ENCODE peak calls at places on chromosomes 11 and 22, in seven cellular contexts. X, P, A, Z, G, J and O are unnamed samples.

GRCh38 chr11:1946812-1947480 is at the start of gene MRPL23:
- DNase-seq in X (peak; percentile 7), P (no peak), A (no peak), Z (no peak), G (no peak), J (no peak), O (no peak)

GRCh38 chr11:1087961-1088926 is 13.6 kb downstream of the MUC2 start:
- DNase-seq in X (peak; percentile 60), P (no peak), A (no peak), Z (peak; percentile 8), G (no peak), J (no peak), O (no peak)

GRCh38 chr11:31106326-31106725 is 263.2 kb downstream of the DCDC1 start:
- DNase-seq in X (no peak), P (no peak), A (no peak), Z (no peak), G (no peak), J (no peak), O (no peak)

GRCh38 chr11:117443269-117444186 is 115.9 kb downstream of the CEP164 start:
- DNase-seq in X (peak; percentile 35), P (no peak), A (no peak), Z (no peak), G (no peak), J (no peak), O (no peak)

GRCh38 chr11:96203567-96204365 is 139.2 kb downstream of the MAML2 start:
- DNase-seq in X (no peak), P (no peak), A (no peak), Z (no peak), G (no peak), J (no peak), O (no peak)

GRCh38 chr11:32527776-32528175 is 55.9 kb upstream of the EIF3M start:
- DNase-seq in X (no peak), P (no peak), A (no peak), Z (no peak), G (no peak), J (no peak), O (no peak)

GRCh38 chr11:63888170-63889086 is 28.5 kb downstream of the RCOR2 start:
- DNase-seq in X (peak; percentile 84), P (peak; percentile 87), A (peak; percentile 74), Z (peak; percentile 41), G (peak; percentile 58), J (peak; percentile 38), O (peak; percentile 16)

GRCh38 chr11:114080219-114080618 is 20.7 kb downstream of the ZBTB16 start:
- DNase-seq in X (no peak), P (no peak), A (no peak), Z (peak; percentile 75), G (no peak), J (no peak), O (no peak)

GRCh38 chr11:10899542-10899830 is 41.6 kb upstream of the ZBED5 start:
- DNase-seq in X (peak; percentile 43), P (peak; percentile 99), A (no peak), Z (no peak), G (peak; percentile 59), J (peak; percentile 99), O (peak; percentile 20)

GRCh38 chr22:36900225-36900624 is 13.2 kb upstream of the CSF2RB start:
- DNase-seq in X (no peak), P (no peak), A (no peak), Z (no peak), G (no peak), J (no peak), O (no peak)

GRCh38 chr22:36901411-36902142 is 11.9 kb upstream of the CSF2RB start:
- DNase-seq in X (peak; percentile 35), P (no peak), A (no peak), Z (no peak), G (no peak), J (no peak), O (no peak)

GRCh38 chr22:36902143-36902911 is 11.1 kb upstream of the CSF2RB start:
- DNase-seq in X (no peak), P (no peak), A (no peak), Z (peak; percentile 22), G (no peak), J (no peak), O (no peak)

GRCh38 chr22:36899498-36899897 is 13.9 kb upstream of the CSF2RB start:
- DNase-seq in X (no peak), P (no peak), A (no peak), Z (no peak), G (no peak), J (no peak), O (no peak)

GRCh38 chr22:36900880-36901279 is 12.5 kb upstream of the CSF2RB start:
- DNase-seq in X (no peak), P (no peak), A (no peak), Z (no peak), G (no peak), J (no peak), O (no peak)
- H3K4me3 ChIP-seq in X (no peak overlapping the region), P (no peak overlapping the region), A (no peak overlapping the region), Z (no peak overlapping the region), G (no peak overlapping the region), J (no peak overlapping the region), O (no peak overlapping the region)

GRCh38 chr22:37355174-37355573 is 72.1 kb downstream of the ELFN2 start:
- DNase-seq in X (no peak), P (no peak), A (no peak), Z (no peak), G (no peak), J (no peak), O (no peak)
- H3K4me1 ChIP-seq in X (no peaks in the 10 kb centered on the region), P (no peaks in the 10 kb centered on the region), A (no peaks in the 10 kb centered on the region), Z (no peaks in the 10 kb centered on the region), G (no peaks in the 10 kb centered on the region), J (no peaks in the 10 kb centered on the region), O (no peaks in the 10 kb centered on the region)

GRCh38 chr22:39238561-39238960 is 6.2 kb downstream of the PDGFB start:
- DNase-seq in X (no peak), P (no peak), A (no peak), Z (no peak), G (no peak), J (no peak), O (no peak)

GRCh38 chr22:39238966-39239510 is 5.7 kb downstream of the PDGFB start:
- DNase-seq in X (no peak), P (no peak), A (no peak), Z (no peak), G (no peak), J (no peak), O (no peak)

GRCh38 chr22:39238124-39238466 is 6.7 kb downstream of the PDGFB start:
- DNase-seq in X (no peak), P (no peak), A (no peak), Z (no peak), G (no peak), J (no peak), O (no peak)

GRCh38 chr22:39240841-39241631 is 3.7 kb downstream of the PDGFB start:
- DNase-seq in X (peak; percentile 73), P (peak; percentile 31), A (peak; percentile 78), Z (peak; percentile 80), G (no peak), J (no peak), O (no peak)

GRCh38 chr22:39239561-39240423 is 5.0 kb downstream of the PDGFB start:
- DNase-seq in X (peak; percentile 88), P (peak; percentile 81), A (peak; percentile 94), Z (peak; percentile 57), G (no peak), J (no peak), O (no peak)
- H3K27me3 ChIP-seq in X (peaks cover 77% of the 10 kb centered on the region), P (no peaks in the 10 kb centered on the region), A (no peaks in the 10 kb centered on the region), Z (no peaks in the 10 kb centered on the region), G (no peaks in the 10 kb centered on the region), J (no peaks in the 10 kb centered on the region), O (no peaks in the 10 kb centered on the region)

GRCh38 chr11:7436657-7437056 is 48.6 kb upstream of the OLFML1 start:
- DNase-seq in X (no peak), P (no peak), A (no peak), Z (no peak), G (no peak), J (no peak), O (no peak)

GRCh38 chr11:7437706-7438105 is 47.6 kb upstream of the OLFML1 start:
- DNase-seq in X (no peak), P (peak; percentile 6), A (no peak), Z (no peak), G (no peak), J (no peak), O (no peak)

GRCh38 chr11:7439921-7440320 is 45.4 kb upstream of the OLFML1 start:
- DNase-seq in X (no peak), P (peak; percentile 64), A (no peak), Z (no peak), G (no peak), J (no peak), O (no peak)

GRCh38 chr11:7430496-7430895 is 54.8 kb upstream of the OLFML1 start:
- DNase-seq in X (no peak), P (no peak), A (no peak), Z (no peak), G (no peak), J (no peak), O (no peak)

GRCh38 chr11:7436146-7436545 is 49.2 kb upstream of the OLFML1 start:
- DNase-seq in X (no peak), P (no peak), A (no peak), Z (no peak), G (no peak), J (no peak), O (no peak)
- H3K4me3 ChIP-seq in X (no peak overlapping the region), P (no peak overlapping the region), A (no peak overlapping the region), Z (no peak overlapping the region), G (no peak overlapping the region), J (no peak overlapping the region), O (no peak overlapping the region)

GRCh38 chr22:30238661-30239420 is 7.7 kb downstream of the LIF start:
- DNase-seq in X (peak; percentile 47), P (peak; percentile 45), A (no peak), Z (no peak), G (peak; percentile 48), J (no peak), O (no peak)
- H3K4me1 ChIP-seq in X (no peaks in the 10 kb centered on the region), P (peaks cover 26% of the 10 kb centered on the region), A (peaks cover 8% of the 10 kb centered on the region), Z (no peaks in the 10 kb centered on the region), G (no peaks in the 10 kb centered on the region), J (no peaks in the 10 kb centered on the region), O (no peaks in the 10 kb centered on the region)

DNA sequence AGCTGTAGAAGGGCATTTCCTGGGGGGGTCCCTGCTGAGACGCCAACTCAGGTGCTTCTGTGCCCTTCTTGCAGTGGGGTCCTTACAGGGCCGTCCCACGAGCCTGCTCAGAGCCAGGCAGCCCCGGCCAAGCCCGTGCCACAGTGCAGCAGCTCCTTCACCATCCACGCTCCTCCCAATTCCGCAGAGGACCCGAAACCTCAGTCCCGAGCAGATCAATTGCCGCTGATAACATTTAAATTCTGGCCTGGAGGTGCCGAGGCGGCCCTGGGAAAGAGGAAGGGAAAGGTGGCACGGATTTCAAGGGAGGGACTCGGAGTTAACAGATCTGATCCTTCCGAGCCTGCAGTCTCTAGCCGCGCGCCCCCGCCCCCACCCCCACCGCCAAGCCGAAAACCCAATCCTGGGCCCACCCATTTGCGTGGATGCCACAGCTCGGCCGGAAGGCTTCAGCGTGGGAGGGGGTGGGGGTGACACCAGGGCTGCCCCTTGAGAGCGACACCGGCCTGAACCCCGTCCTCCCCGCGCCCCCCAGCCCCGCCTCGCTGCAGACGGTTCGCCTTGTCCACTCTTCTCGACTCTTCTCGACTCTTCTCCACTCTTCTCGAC is 32.3 kb upstream of the JAM3 start:
- DNase-seq in X (no peak), P (no peak), A (no peak), Z (no peak), G (no peak), J (no peak), O (no peak)
- H3K27me3 ChIP-seq in X (peaks cover 4% of the 10 kb centered on the region), P (no peaks in the 10 kb centered on the region), A (no peaks in the 10 kb centered on the region), Z (no peaks in the 10 kb centered on the region), G (no peaks in the 10 kb centered on the region), J (no peaks in the 10 kb centered on the region), O (no peaks in the 10 kb centered on the region)